ENCODE peak calls at places on chromosomes 7 and 10, in four cellular contexts. Y, P, Q and M are unnamed samples.

GRCh38 chr7:114718861-114719260 is 203.0 kb upstream of the MDFIC start:
- DNase-seq in Y (no peak), P (no peak), Q (no peak), M (no peak)

GRCh38 chr7:74479066-74479781 is 25.5 kb downstream of the GTF2IRD1 start:
- DNase-seq in Y (no peak), P (no peak), Q (peak; percentile 42), M (no peak)

GRCh38 chr10:15237351-15237750 is 68.9 kb upstream of the NMT2 start:
- DNase-seq in Y (no peak), P (no peak), Q (no peak), M (no peak)

GRCh38 chr7:47776335-47776734 is 171.9 kb downstream of the PKD1L1 start:
- DNase-seq in Y (no peak), P (no peak), Q (no peak), M (no peak)

GRCh38 chr7:116576350-116577319 is 51.8 kb downstream of the CAV1 start:
- DNase-seq in Y (no peak), P (no peak), Q (no peak), M (no peak)

GRCh38 chr7:83365746-83366145 is 203.1 kb upstream of the PCLO start:
- DNase-seq in Y (no peak), P (no peak), Q (no peak), M (no peak)

GRCh38 chr7:51325937-51326336 is 9.3 kb upstream of the COBL start:
- DNase-seq in Y (no peak), P (no peak), Q (no peak), M (no peak)

GRCh38 chr7:42198974-42199668 is 37.9 kb downstream of the GLI3 start:
- DNase-seq in Y (no peak), P (no peak), Q (no peak), M (no peak)

GRCh38 chr7:101114492-101114891 is 12.4 kb upstream of the SERPINE1 start:
- DNase-seq in Y (no peak), P (no peak), Q (no peak), M (no peak)

GRCh38 chr7:1225462-1226154 is 7.1 kb upstream of the UNCX start:
- DNase-seq in Y (peak; percentile 36), P (no peak), Q (peak; percentile 7), M (peak; percentile 47)

GRCh38 chr10:97760461-97761257 is 11.1 kb downstream of the SFRP5 start:
- DNase-seq in Y (no peak), P (no peak), Q (no peak), M (no peak)